ENCODE peak calls at places on chromosomes 6 and 20, in four cellular contexts. X is K562, J is mammary epithelial cell, Z is GM23338. P is an unnamed sample. For H3K4me1 and H3K27me3, the result is how much of the 10 kb centered on the place peaks cover.

GRCh38 chr20:326645-327031 is 1.3 kb downstream of the SOX12 start:
- DNase-seq in X (no peak), J (no peak), Z (no peak), P (no peak)

GRCh38 chr6:111758608-111759293 is 114.5 kb downstream of the FYN start:
- DNase-seq in X (no peak), J (no peak), Z (no peak), P (peak)

GRCh38 chr6:117206951-117207687 is 58.2 kb upstream of the VGLL2 start:
- DNase-seq in X (no peak), J (peak), Z (peak), P (no peak)

GRCh38 chr20:59850018-59850641 is 83.3 kb downstream of the SYCP2 start:
- DNase-seq in X (peak), J (no peak), Z (peak), P (no peak)

GRCh38 chr6:92942549-92942948 is 476.8 kb downstream of the EPHA7 start:
- DNase-seq in X (no peak), J (no peak), Z (no peak), P (no peak)

GRCh38 chr20:48064929-48065328 is 279.6 kb upstream of the SULF2 start:
- DNase-seq in X (no peak), J (peak), Z (no peak), P (no peak)

GRCh38 chr6:157272866-157273755 is 50.2 kb downstream of the TMEM242 start:
- DNase-seq in X (peak), J (no peak), Z (peak), P (peak)

GRCh38 chr20:49956689-49957443 is 20.7 kb downstream of the RNF114 start:
- DNase-seq in X (no peak), J (no peak), Z (no peak), P (no peak)

GRCh38 chr20:59308493-59309201 is 8.2 kb downstream of the EDN3 start:
- DNase-seq in X (peak), J (no peak), Z (no peak), P (no peak)

GRCh38 chr6:42367353-42368011 is 84.2 kb downstream of the TRERF1 start:
- DNase-seq in X (peak), J (no peak), Z (no peak), P (no peak)

GRCh38 chr6:137571854-137572253 is 77.7 kb upstream of the OLIG3 start:
- DNase-seq in X (peak), J (peak), Z (peak), P (peak)

GRCh38 chr6:24504642-24505586 is 10.1 kb downstream of the ALDH5A1 start:
- DNase-seq in X (no peak), J (no peak), Z (no peak), P (no peak)

GRCh38 chr20:10179574-10180298 is 38.9 kb upstream of the SNAP25 start:
- DNase-seq in X (no peak), J (no peak), Z (peak), P (no peak)

GRCh38 chr20:53576195-53576580 is 17.5 kb downstream of the ZNF217 start:
- DNase-seq in X (no peak), J (no peak), Z (no peak), P (no peak)

GRCh38 chr6:89940225-89941027 is 46.2 kb downstream of the GJA10 start:
- DNase-seq in X (peak), J (peak), Z (peak), P (peak)

GRCh38 chr6:52808660-52809059 is 5.0 kb upstream of the GSTA1 start:
- DNase-seq in X (no peak), J (no peak), Z (no peak), P (no peak)

GRCh38 chr6:71194730-71195129 is 93.9 kb upstream of the OGFRL1 start:
- DNase-seq in X (no peak), J (peak), Z (no peak), P (no peak)

GRCh38 chr20:13694420-13695150 is 55.9 kb upstream of the TASP1 start:
- DNase-seq in X (no peak), J (no peak), Z (no peak), P (peak)

GRCh38 chr6:155448823-155449789 is 6.5 kb downstream of the NOX3 start:
- DNase-seq in X (no peak), J (no peak), Z (peak), P (no peak)

GRCh38 chr6:156713548-156713947 is 63.6 kb upstream of the ARID1B start:
- DNase-seq in X (no peak), J (no peak), Z (no peak), P (no peak)

GRCh38 chr6:142152731-142153130 is 5.7 kb downstream of the VTA1 start:
- DNase-seq in X (no peak), J (no peak), Z (no peak), P (no peak)

GRCh38 chr20:400451-401275 is 7.4 kb upstream of the RBCK1 start:
- DNase-seq in X (peak), J (peak), Z (peak), P (peak)

GRCh38 chr20:33992145-33992922 is 1.4 kb upstream of the RALY start:
- DNase-seq in X (no peak), J (peak), Z (peak), P (no peak)

GRCh38 chr6:17629824-17630510 is 29.9 kb downstream of the FAM8A1 start:
- DNase-seq in X (no peak), J (no peak), Z (no peak), P (no peak)

GRCh38 chr6:119096683-119097310 is 18.3 kb upstream of the FAM184A start:
- DNase-seq in X (no peak), J (peak), Z (no peak), P (no peak)

GRCh38 chr6:105814745-105815536 is 271.2 kb upstream of the PRDM1 start:
- DNase-seq in X (peak), J (no peak), Z (no peak), P (peak)

GRCh38 chr6:38997128-38997761 is 51.3 kb upstream of the GLP1R start:
- DNase-seq in X (peak), J (peak), Z (peak), P (peak)

GRCh38 chr6:43900560-43901329 is 130.7 kb downstream of the VEGFA start:
- DNase-seq in X (no peak), J (no peak), Z (no peak), P (no peak)

GRCh38 chr6:43897571-43898302 is 127.7 kb downstream of the VEGFA start:
- DNase-seq in X (no peak), J (no peak), Z (no peak), P (no peak)

GRCh38 chr6:43901330-43902230 is 131.6 kb downstream of the VEGFA start:
- DNase-seq in X (no peak), J (no peak), Z (no peak), P (no peak)

GRCh38 chr6:43898358-43899131 is 128.5 kb downstream of the VEGFA start:
- DNase-seq in X (no peak), J (no peak), Z (no peak), P (no peak)

GRCh38 chr6:43899830-43900229 is 129.8 kb downstream of the VEGFA start:
- DNase-seq in X (no peak), J (no peak), Z (no peak), P (no peak)
- H3K4me1 ChIP-seq in X (under half), J (under half), Z (under half), P (under half)

GRCh38 chr20:63421094-63421692 is 51.3 kb downstream of the KCNQ2 start:
- DNase-seq in X (no peak), J (no peak), Z (no peak), P (no peak)
- TF ChIP-seq EZH2 in X (no peak), J (no peak), Z (no peak), P (no peak)

DNA sequence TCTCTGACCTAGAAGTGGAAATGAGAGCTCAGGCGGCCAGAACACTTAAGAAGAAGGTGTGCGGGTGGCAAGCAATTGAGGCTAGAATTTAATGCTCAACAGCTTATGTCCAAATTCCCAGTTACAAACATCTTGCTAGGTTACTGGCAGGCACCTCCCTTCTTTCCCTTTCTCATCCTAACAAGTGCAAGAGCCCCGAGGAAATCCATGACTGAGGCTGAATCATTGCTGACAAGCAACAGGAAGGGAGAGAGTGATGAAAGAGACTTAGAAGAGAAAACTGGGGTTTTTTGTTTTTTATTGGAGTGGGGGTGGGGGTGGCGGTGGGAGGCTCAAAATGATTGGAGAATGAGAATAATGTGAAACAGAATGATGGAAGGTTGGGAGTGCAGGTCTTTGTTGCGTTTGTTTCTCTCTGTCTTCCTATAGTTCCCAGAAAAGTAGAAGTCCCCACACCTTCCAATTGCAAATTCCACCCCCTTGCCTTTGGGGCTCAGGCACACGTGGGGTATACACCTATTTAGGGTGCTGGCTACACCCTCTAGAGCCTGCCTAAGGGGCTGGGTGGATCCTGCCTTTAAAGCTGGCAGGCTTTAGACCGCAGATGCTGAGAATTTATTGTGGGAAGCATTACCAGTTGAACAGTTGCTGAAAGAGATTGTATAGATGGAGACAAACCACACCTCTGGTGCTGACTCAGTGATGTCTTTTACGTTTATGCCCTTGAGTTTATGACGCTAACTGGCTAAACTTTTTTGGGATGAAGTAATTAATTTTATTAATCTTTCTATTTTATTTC is 1.4 kb downstream of the FAM83B start:
- DNase-seq in X (no peak), J (peak), Z (peak), P (no peak)
- H3K27me3 ChIP-seq in X (under half), J (under half), Z (under half), P (under half)

GRCh38 chr6:110550353-110550752 is 73.9 kb upstream of the SLC22A16 start:
- DNase-seq in X (no peak), J (no peak), Z (no peak), P (no peak)

GRCh38 chr6:110549277-110549676 is 72.9 kb upstream of the SLC22A16 start:
- DNase-seq in X (peak), J (no peak), Z (no peak), P (no peak)

GRCh38 chr6:110545081-110545872 is 68.9 kb upstream of the SLC22A16 start:
- DNase-seq in X (no peak), J (no peak), Z (no peak), P (no peak)

GRCh38 chr6:110548124-110548847 is 71.9 kb upstream of the SLC22A16 start:
- DNase-seq in X (no peak), J (no peak), Z (no peak), P (no peak)

DNA sequence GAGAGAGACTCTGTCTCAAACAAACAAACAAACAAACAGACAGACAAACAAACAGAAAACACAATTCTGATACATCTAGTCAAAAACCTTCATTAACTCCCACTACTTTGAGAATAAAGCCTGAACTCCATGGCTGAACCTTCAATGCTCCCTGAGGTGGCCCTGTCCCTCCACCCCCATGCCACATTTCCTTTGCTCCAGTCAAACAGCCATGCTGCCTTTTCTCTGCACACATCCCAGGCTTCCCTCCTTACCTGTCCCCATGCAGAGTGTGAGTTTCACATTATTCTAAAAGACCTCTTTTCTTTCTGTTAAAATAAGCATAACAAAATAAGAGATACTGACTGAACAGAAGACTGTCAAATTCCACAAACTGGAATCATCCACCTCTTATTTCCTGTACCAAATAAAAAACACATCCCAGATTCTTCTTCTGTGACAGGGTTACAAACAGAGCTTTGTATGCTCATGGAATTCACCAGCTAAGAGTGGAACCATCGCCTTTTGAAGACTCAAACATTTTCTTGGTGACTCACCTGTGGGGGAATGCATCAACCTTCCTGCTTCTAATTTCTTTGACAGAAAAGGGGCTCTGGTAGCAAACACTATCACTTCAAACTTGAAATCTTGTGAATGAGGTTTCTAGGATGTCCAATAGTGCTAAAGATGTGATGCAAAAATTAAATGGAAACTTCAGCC is 71.0 kb upstream of the SLC22A16 start:
- DNase-seq in X (no peak), J (peak), Z (no peak), P (no peak)
- H3K4me1 ChIP-seq in X (under half), J (under half), Z (under half), P (under half)

P was measured in DND-41.